ENCODE peak calls at places on chromosome 4, in five cellular contexts. Y is iris pigment epithelial cell, B is epithelial cell of esophagus, T is RKO, F is hepatic stellate cell. O is an unnamed sample.

GRCh38 chr4:101419324-101420135 is 72.2 kb upstream of the PPP3CA start:
- DNase-seq in Y (peak), B (no peak), T (no peak), F (no peak), O (no peak)

GRCh38 chr4:2837904-2838496 is 5.6 kb upstream of the ADD1 start:
- DNase-seq in Y (peak), B (peak), T (no peak), F (peak), O (no peak)

GRCh38 chr4:99400831-99401230 is 34.3 kb downstream of the ADH7 start:
- DNase-seq in Y (no peak), B (no peak), T (no peak), F (no peak), O (no peak)

GRCh38 chr4:174600391-174600790 is 78.1 kb upstream of the HPGD start:
- DNase-seq in Y (no peak), B (peak), T (no peak), F (no peak), O (no peak)

GRCh38 chr4:180923476-180923875 is 1319.7 kb upstream of the TENM3 start:
- DNase-seq in Y (peak), B (peak), T (no peak), F (no peak), O (no peak)

GRCh38 chr4:37648084-37648817 is 37.9 kb downstream of the RELL1 start:
- DNase-seq in Y (peak), B (peak), T (peak), F (peak), O (no peak)

GRCh38 chr4:78534286-78534955 is 17.1 kb upstream of the ANXA3 start:
- DNase-seq in Y (no peak), B (peak), T (no peak), F (no peak), O (no peak)

GRCh38 chr4:38686682-38687081 is 22.7 kb downstream of the KLF3 start:
- DNase-seq in Y (no peak), B (no peak), T (no peak), F (no peak), O (no peak)

GRCh38 chr4:112144546-112145325 is 518 bp upstream of the FAM241A start:
- DNase-seq in Y (no peak), B (no peak), T (no peak), F (no peak), O (no peak)

GRCh38 chr4:185254434-185254833 is 45.0 kb downstream of the SNX25 start:
- DNase-seq in Y (peak), B (peak), T (no peak), F (no peak), O (no peak)